ENCODE peak calls at places on chromosome 16, in four cellular contexts. J is K562, V is GM12878, D is HL-60. I is an unnamed sample.

GRCh38 chr16:58024673-58025350 is 742 bp upstream of the MMP15 start:
- DNase-seq in V (no peak), J (peak), D (peak), I (no peak)

GRCh38 chr16:19210175-19210924 is 42.3 kb downstream of the SYT17 start:
- DNase-seq in V (peak), D (no peak), J (no peak), I (peak)

GRCh38 chr16:79270011-79270410 is 330.5 kb downstream of the MAF start:
- DNase-seq in V (no peak), J (no peak), D (no peak), I (no peak)

GRCh38 chr16:86508947-86509758 is 1.2 kb upstream of the FOXF1 start:
- DNase-seq in V (no peak), D (no peak), J (no peak), I (no peak)

GRCh38 chr16:86635181-86635580 is 56.8 kb downstream of the FOXL1 start:
- DNase-seq in J (no peak), D (no peak), V (no peak), I (no peak)

GRCh38 chr16:19138601-19139000 is 24.8 kb downstream of the ITPRIPL2 start:
- DNase-seq in J (no peak), D (no peak), V (no peak), I (no peak)

GRCh38 chr16:11301645-11302513 is 20.7 kb upstream of the PRM1 start:
- DNase-seq in D (no peak), V (no peak), J (no peak), I (no peak)

GRCh38 chr16:52572656-52573055 is 25.7 kb upstream of the TOX3 start:
- DNase-seq in D (no peak), V (no peak), J (no peak), I (no peak)

GRCh38 chr16:87982491-87983415 is 31.5 kb downstream of the BANP start:
- DNase-seq in D (no peak), V (no peak), J (no peak), I (no peak)

GRCh38 chr16:89322381-89323119 is 105.0 kb downstream of the ZNF778 start:
- DNase-seq in J (peak), D (peak), V (no peak), I (no peak)

GRCh38 chr16:68539704-68540370 is 746 bp downstream of the ZFP90 start:
- DNase-seq in V (no peak), D (peak), J (no peak), I (no peak)

GRCh38 chr16:7345423-7345822 is 12.8 kb downstream of the RBFOX1 start:
- DNase-seq in V (no peak), J (no peak), D (no peak), I (no peak)

GRCh38 chr16:85649411-85649977 is 36.4 kb downstream of the GSE1 start:
- DNase-seq in V (no peak), D (no peak), J (no peak), I (no peak)

GRCh38 chr16:58462997-58463891 is 36.7 kb upstream of the NDRG4 start:
- DNase-seq in J (no peak), V (no peak), D (no peak), I (peak)

GRCh38 chr16:53717577-53717976 is 13.6 kb downstream of the FTO start:
- DNase-seq in D (no peak), J (no peak), V (no peak), I (no peak)

GRCh38 chr16:77304883-77305282 is 105.7 kb downstream of the SYCE1L start:
- DNase-seq in J (no peak), D (no peak), V (no peak), I (no peak)

GRCh38 chr16:89042711-89043551 is 50.7 kb upstream of the ACSF3 start:
- DNase-seq in V (no peak), J (no peak), D (no peak), I (no peak)

GRCh38 chr16:1964046-1964505 is 550 bp downstream of the RPS2 start:
- DNase-seq in D (peak), V (no peak), J (peak), I (no peak)

GRCh38 chr16:84356591-84357116 is 11.7 kb upstream of the ATP2C2 start:
- DNase-seq in V (no peak), D (no peak), J (no peak), I (no peak)

GRCh38 chr16:72673118-72673517 is 374.8 kb downstream of the ZFHX3 start:
- DNase-seq in V (no peak), J (no peak), D (no peak), I (no peak)
- TF ChIP-seq SPI1 in V (no peak), J (no peak), D (no peak), I (no peak)

GRCh38 chr16:48393843-48394703 is 8.9 kb upstream of the SIAH1 start:
- DNase-seq in J (peak), D (no peak), V (no peak), I (no peak)
- TF ChIP-seq POLR2AphosphoS5 in J (no peak), D (no peak), V (no peak), I (no peak)

GRCh38 chr16:4032768-4033167 is 83.5 kb downstream of the ADCY9 start:
- DNase-seq in D (peak), V (no peak), J (no peak), I (no peak)

GRCh38 chr16:4026854-4027253 is 89.4 kb downstream of the ADCY9 start:
- DNase-seq in J (no peak), V (no peak), D (no peak), I (no peak)

GRCh38 chr16:4033951-4034350 is 82.3 kb downstream of the ADCY9 start:
- DNase-seq in J (no peak), V (no peak), D (no peak), I (no peak)

GRCh38 chr16:4028144-4028543 is 88.1 kb downstream of the ADCY9 start:
- DNase-seq in J (no peak), V (no peak), D (no peak), I (no peak)

DNA sequence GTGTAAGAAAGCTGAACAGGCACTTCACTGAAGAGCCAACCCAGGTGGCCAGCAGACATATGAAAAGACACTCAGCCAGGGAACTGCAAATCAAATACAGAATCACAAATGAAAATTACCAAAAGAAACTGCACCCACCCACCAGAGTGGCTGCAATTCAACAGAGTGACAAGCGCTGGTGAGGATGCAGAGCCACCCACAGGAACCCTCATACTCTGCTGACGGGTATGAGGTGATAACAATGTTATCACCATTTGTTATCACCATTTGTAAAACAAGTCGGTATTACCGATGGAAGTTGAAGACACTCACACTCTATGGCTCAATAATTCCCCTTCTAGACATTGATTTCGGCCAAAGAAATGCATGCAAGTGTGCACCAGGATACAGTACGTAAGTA is 86.4 kb downstream of the ADCY9 start:
- DNase-seq in J (no peak), D (no peak), V (no peak), I (no peak)
- TF ChIP-seq SPI1 in J (no peak), D (no peak), V (no peak), I (no peak)

DNA sequence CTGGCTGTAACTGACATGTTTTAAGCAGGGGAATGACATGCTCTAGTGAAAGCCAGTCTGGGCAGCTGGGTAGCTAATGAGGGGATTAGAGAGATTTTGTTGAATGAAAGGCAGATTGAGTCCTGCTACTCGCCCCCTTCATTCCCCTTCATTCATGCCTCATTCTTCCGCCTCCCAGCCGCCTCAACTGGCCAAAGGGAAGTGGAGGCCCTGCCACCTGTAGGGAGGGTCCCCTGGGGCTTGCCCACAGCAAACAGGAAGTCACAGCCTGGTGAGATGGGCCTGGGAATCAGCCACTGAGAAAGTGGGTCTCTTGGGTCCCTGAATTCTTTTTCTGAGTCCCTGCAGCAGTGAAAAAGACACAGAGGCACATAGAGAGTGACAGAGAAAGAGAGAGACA is 1.1 kb upstream of the CD19 start:
- DNase-seq in D (peak), V (peak), J (no peak), I (no peak)
- TF ChIP-seq POLR2AphosphoS5 in D (peak), V (no peak), J (no peak), I (no peak)

DNA sequence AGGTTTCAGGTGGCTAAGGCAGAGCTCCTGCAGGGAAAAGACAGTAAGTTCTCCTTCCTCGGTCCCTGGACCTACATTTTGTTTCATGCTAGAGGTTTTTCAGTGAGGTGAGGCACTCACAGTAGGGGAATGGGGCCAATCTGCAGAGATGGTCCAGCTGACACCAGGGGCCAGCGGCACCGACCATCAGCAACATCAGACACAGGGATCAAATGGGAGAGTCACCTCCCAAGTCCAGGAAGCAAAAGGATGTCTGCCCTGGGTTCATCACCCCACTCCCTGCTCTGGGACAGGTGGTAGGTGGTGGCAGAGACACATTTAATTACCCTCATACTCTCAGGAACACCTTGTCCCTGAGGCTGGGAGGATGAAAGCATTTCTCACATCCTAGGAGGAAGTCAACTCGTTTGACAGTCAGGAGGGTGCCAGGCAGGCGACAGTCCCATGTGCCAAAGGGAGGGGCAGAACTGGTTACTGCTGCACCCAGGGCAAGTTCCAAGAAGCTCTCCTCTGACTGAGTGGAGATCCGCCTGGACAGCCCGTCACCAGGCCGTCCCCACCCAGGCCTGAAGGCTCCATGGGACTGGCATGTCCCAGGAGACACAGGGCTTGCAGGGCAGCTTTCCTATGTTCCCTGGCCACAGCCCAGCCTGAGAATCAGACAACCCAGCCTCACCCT is 19.2 kb downstream of the ATP6V0D1 start:
- DNase-seq in J (no peak), D (no peak), V (no peak), I (no peak)
- TF ChIP-seq SPI1 in J (no peak), D (no peak), V (no peak), I (no peak)

DNA sequence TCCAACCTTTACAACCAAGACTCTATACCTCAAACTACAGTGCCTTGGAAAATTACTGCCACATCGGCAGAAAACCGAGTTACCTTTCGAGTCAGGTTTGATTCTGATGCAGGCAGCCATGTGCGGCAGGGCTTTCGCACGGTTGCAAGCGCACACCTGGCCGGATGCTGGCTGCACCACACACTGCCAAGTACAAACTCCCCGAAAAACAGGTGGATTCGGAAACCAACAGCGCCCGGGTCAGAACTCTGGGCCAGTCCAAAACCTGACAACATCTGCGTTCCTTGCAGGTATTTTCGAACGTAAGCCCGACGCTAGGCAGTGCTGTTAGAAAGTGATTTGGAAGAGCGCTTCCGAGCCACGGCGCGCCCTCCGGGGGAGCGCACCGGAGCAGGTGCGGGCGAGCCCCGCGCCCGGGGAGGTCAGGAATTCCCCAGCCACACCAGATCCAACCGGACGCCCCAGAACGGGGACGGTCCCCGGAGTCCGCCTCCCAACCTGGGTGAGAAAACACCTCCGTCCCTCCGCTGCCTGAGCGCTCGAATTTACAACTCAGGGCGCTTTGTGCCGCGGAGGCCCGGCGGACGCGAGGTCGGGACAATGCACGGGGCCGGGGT is 1.2 kb downstream of the USP7 start:
- DNase-seq in D (no peak), J (peak), V (no peak), I (no peak)
- TF ChIP-seq POLR2AphosphoS5 in D (no peak), J (no peak), V (peak), I (no peak)

DNA sequence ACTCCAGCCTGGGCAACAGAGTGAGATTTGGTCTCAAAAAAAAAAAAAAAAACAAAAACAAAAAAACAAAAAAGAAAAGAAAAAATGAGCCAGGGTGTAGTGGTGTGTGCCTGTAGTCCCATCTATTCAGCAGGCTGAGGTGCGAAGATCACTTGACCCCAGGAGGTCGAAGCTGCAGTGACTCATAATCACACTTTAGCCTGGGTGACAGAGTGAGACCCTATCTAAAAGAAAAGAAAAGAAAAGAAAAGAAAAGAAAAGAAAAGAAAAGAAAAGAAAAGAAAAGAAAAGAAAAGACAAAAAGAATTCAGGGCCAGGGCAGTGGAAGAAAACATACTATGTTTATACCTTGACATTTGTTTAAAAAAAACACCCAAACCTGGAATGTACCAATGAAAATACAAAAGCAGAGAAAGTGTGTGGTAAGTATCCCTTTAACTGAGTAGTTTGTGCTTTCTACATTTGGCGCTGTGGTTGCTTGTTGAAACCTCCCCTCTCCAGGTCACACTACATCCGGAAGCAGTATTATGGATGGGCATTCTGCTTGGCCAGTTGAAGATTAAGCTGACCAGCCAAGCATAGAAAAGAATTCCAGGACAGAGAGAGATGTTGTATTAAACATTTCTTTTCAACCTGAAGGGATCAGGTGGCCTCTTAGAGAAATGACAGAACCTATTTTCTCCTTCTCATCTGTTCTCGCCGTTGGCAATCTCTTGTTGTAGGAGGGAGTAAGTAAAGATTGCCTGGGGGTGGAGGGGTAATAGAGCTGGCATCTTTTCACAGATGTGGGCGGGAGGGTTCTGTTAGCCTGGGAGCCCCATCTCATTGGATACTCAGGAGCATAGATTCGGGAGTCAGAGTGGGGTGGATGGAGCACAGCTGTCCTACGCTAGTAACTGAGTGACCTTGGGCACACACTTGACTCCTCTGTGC is 12.0 kb upstream of the PRKCB start:
- DNase-seq in D (no peak), V (no peak), J (peak), I (no peak)
- TF ChIP-seq SPI1 in D (no peak), V (no peak), J (no peak), I (no peak)